ENCODE peak calls at places on chromosomes 5 and 9, in five cellular contexts. C, Y, I, Q and H are unnamed samples.

GRCh38 chr5:115241881-115242642 is 20.6 kb downstream of the PGGT1B start:
- DNase-seq in I (peak), C (no peak), Q (no peak), Y (no peak), H (no peak)

GRCh38 chr9:124390812-124391658 is 24.2 kb downstream of the PSMB7 start:
- DNase-seq in Y (no peak), I (peak), Q (peak), C (no peak), H (no peak)

GRCh38 chr5:12659675-12660074 is 755.4 kb upstream of the CTNND2 start:
- DNase-seq in Q (no peak), C (no peak), I (no peak), Y (no peak), H (no peak)

GRCh38 chr5:144812770-144813169 is 642.1 kb downstream of the KCTD16 start:
- DNase-seq in Y (no peak), C (no peak), I (peak), Q (peak), H (peak)

GRCh38 chr5:74073257-74073656 is 447.3 kb downstream of the ARHGEF28 start:
- DNase-seq in Q (no peak), C (no peak), I (peak), Y (no peak), H (no peak)

GRCh38 chr9:16221822-16222547 is 648.5 kb downstream of the BNC2 start:
- DNase-seq in C (no peak), Q (no peak), Y (no peak), I (no peak), H (no peak)

GRCh38 chr9:130935660-130936271 is 3.3 kb downstream of the FIBCD1 start:
- DNase-seq in Y (no peak), Q (peak), C (no peak), I (peak), H (peak)

GRCh38 chr9:117160254-117160653 is 254.6 kb downstream of the ASTN2 start:
- DNase-seq in Q (peak), C (no peak), Y (no peak), I (no peak), H (no peak)

GRCh38 chr5:171907731-171908343 is 98.6 kb downstream of the FBXW11 start:
- DNase-seq in C (peak), Y (peak), I (peak), Q (peak), H (peak)

GRCh38 chr9:70110194-70111041 is 66.8 kb downstream of the MAMDC2 start:
- DNase-seq in C (no peak), Y (no peak), Q (peak), I (peak), H (no peak)

GRCh38 chr5:94433393-94434149 is 184.8 kb downstream of the KIAA0825 start:
- DNase-seq in Q (peak), I (peak), C (no peak), Y (no peak), H (peak)

GRCh38 chr9:14021871-14022525 is 291.9 kb downstream of the NFIB start:
- DNase-seq in Y (no peak), Q (peak), C (no peak), I (peak), H (no peak)

GRCh38 chr5:68924490-68925145 is 169.2 kb upstream of the SLC30A5 start:
- DNase-seq in Q (peak), C (no peak), I (peak), Y (no peak), H (peak)

GRCh38 chr5:149802008-149802407 is 71.9 kb downstream of the PPARGC1B start:
- DNase-seq in I (no peak), Y (no peak), Q (no peak), C (no peak), H (no peak)

GRCh38 chr5:14491505-14491904 is 90.1 kb upstream of the OTULINL start:
- DNase-seq in C (no peak), I (peak), Q (peak), Y (no peak), H (peak)

GRCh38 chr5:138339086-138339456 is 1.0 kb downstream of the FAM53C start:
- DNase-seq in C (no peak), I (no peak), Q (peak), Y (no peak), H (peak)

GRCh38 chr9:25716220-25716872 is 38.1 kb upstream of the TUSC1 start:
- DNase-seq in I (peak), C (peak), Q (peak), Y (peak), H (peak)

GRCh38 chr5:91443028-91443427 is 59.9 kb upstream of the ARRDC3 start:
- DNase-seq in I (peak), Q (peak), Y (no peak), C (no peak), H (peak)

GRCh38 chr5:40052812-40053211 is 626.9 kb upstream of the PTGER4 start:
- DNase-seq in C (no peak), I (no peak), Y (no peak), Q (no peak), H (peak)

GRCh38 chr9:98332405-98332831 is 77.0 kb upstream of the TBC1D2 start:
- DNase-seq in C (no peak), I (no peak), Q (no peak), Y (no peak), H (no peak)

GRCh38 chr5:164235176-164235914 is 729.9 kb downstream of the MAT2B start:
- DNase-seq in I (peak), Y (no peak), Q (peak), C (no peak), H (no peak)

GRCh38 chr5:165242701-165243100 is 1737.3 kb downstream of the MAT2B start:
- DNase-seq in Q (no peak), I (no peak), C (no peak), Y (no peak), H (no peak)

GRCh38 chr9:92728831-92729734 is 35.5 kb downstream of the BICD2 start:
- DNase-seq in I (peak), Y (no peak), C (peak), Q (peak), H (no peak)

GRCh38 chr5:111747336-111747735 is 9.7 kb downstream of the NREP start:
- DNase-seq in C (no peak), Q (no peak), I (peak), Y (no peak), H (no peak)

GRCh38 chr5:1743769-1744085 is 55.9 kb downstream of the MRPL36 start:
- DNase-seq in I (no peak), Y (no peak), C (peak), Q (no peak), H (no peak)

GRCh38 chr5:64784451-64785025 is 15.8 kb downstream of the CWC27 start:
- DNase-seq in Q (peak), C (peak), I (peak), Y (peak), H (peak)

GRCh38 chr5:76808142-76808691 is 10.6 kb upstream of the F2RL1 start:
- DNase-seq in C (peak), Q (peak), Y (no peak), I (no peak), H (no peak)

GRCh38 chr5:119290161-119290569 is 65.7 kb upstream of the TNFAIP8 start:
- DNase-seq in Y (no peak), C (no peak), Q (no peak), I (peak), H (peak)

GRCh38 chr5:157290156-157290980 is 24.4 kb downstream of the CYFIP2 start:
- DNase-seq in I (peak), Y (no peak), Q (peak), C (no peak), H (peak)

GRCh38 chr5:73201547-73202513 is 28.8 kb downstream of the TMEM174 start:
- DNase-seq in Q (peak), I (peak), Y (peak), C (peak), H (peak)

GRCh38 chr9:128724744-128725211 is 851 bp upstream of the ZDHHC12 start:
- DNase-seq in Q (peak), C (peak), Y (peak), I (peak), H (peak)

GRCh38 chr9:79662553-79662956 is 90.8 kb downstream of the TLE4 start:
- DNase-seq in Y (peak), I (no peak), Q (peak), C (no peak), H (no peak)

GRCh38 chr9:21607576-21607975 is 125.5 kb upstream of the IFNE start:
- DNase-seq in Y (no peak), I (no peak), Q (no peak), C (no peak), H (no peak)

GRCh38 chr9:12065050-12065449 is 628.1 kb upstream of the TYRP1 start:
- DNase-seq in Q (no peak), I (no peak), Y (no peak), C (no peak), H (no peak)

GRCh38 chr9:911003-911402 is 65.5 kb upstream of the DMRT3 start:
- DNase-seq in Q (no peak), I (no peak), C (peak), Y (no peak), H (peak)

GRCh38 chr9:111038336-111039202 is at the start of gene LPAR1:
- DNase-seq in I (peak), C (peak), Q (peak), Y (peak), H (peak)

GRCh38 chr5:72221099-72221498 is 98.9 kb downstream of the MRPS27 start:
- DNase-seq in I (no peak), Q (no peak), Y (no peak), C (no peak), H (no peak)

GRCh38 chr9:70389642-70390266 is 24.7 kb downstream of the KLF9 start:
- DNase-seq in Q (peak), Y (no peak), I (peak), C (no peak), H (no peak)

GRCh38 chr9:136459425-136459824 is 19.8 kb upstream of the INPP5E start:
- DNase-seq in I (no peak), C (no peak), Q (no peak), Y (no peak), H (no peak)
- H3K18ac ChIP-seq in I (no peak), C (no peak), Q (no peak), Y (no peak), H (no peak)

GRCh38 chr5:54876561-54876960 is 108.8 kb downstream of the ESM1 start:
- DNase-seq in Y (no peak), Q (no peak), C (no peak), I (no peak), H (no peak)
- H2BK120ac ChIP-seq in Y (no peak), Q (no peak), C (no peak), I (no peak), H (no peak)

GRCh38 chr5:133425183-133425582 is 187.2 kb downstream of the FSTL4 start:
- DNase-seq in I (no peak), Q (no peak), Y (peak), C (peak), H (no peak)

GRCh38 chr5:133423618-133424282 is 188.6 kb downstream of the FSTL4 start:
- DNase-seq in C (peak), Y (peak), Q (peak), I (peak), H (peak)

GRCh38 chr5:133427121-133427777 is 185.1 kb downstream of the FSTL4 start:
- DNase-seq in Y (no peak), C (no peak), I (peak), Q (no peak), H (peak)

GRCh38 chr5:133428072-133428660 is 184.2 kb downstream of the FSTL4 start:
- DNase-seq in C (no peak), Q (no peak), I (no peak), Y (no peak), H (no peak)

DNA sequence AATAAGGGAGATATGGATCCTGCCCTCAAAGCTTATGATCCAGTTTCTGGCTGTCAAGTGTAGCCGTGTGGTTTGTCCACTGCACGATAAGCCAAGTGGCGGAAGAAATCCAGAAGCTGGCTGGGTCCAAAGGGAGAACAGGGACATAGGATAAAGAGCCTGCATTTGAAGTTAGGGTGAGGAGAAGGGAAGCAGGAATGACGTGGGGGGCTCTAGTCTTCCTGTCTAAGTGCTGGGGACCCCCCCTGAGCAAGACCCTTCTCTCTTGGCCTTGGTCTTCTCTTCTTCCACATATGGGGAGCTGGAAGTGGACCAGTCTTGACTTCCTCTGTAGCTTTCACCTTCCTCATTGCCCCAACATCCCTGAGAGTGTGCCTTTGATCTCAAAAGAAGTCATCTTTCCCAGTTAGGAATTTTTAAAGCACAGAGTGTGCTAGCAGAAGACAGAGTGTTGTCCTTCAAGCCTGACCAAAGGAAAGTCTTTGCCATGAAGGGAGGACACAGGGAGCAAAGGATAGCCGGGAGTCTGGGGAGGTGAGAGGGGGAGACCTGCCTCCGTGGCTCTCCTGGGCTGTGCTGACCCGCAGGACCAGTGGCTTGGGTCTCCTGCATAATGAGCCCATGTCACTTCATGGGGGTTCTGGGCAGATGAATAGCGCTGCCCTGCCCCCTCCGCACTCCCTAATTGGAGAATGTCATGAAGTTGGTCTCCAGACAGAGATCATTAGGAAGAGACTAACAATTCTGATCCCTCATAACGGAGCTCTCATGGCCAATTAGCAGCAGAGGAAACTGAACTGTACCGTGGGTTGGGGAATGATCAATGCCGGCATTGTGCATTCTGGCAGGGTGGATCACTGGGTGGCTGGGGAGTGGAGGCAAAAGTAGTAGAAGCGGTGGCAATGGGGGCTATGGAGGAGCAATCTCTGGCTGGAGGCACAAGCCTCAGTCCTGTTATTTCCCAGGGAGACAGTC is 186.3 kb downstream of the FSTL4 start:
- DNase-seq in Y (no peak), I (no peak), Q (no peak), C (no peak), H (no peak)
- H3K18ac ChIP-seq in Y (no peak), I (no peak), Q (no peak), C (no peak), H (no peak)

DNA sequence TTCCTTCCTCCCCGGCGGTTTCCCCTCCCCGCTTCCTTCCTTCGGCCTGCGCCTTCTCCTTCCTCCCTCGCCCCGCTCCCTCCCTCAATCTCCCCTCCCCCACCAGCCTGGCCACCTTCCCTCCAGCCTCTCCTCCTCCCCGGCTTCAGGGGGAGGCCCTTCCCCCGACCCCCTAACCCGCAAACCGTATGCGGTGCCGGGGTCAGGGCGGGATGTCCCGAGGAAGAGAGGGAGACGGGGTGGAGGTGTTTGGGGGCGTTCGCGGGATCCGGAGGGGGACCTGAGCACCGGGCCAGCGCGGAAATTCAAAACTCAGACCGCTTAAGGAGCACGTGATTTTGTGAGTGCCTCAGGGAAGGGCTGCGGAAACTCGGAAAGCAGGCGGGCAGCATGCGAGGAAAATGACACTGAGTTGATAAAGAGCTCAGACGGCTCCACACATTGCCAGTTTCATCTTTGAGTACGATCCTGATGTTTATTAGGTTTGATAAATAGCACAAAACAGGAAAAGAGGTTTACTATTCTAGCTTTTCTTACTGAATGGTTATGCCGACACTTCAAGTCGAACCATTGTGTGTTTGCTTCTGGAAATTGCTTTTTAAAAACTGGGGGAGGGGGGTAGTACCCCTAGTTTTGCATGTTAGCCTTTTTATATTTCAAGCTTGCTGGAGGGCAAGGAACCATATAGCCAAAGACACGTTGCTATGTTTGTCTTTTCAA is 5.4 kb downstream of the PTCH1 start:
- DNase-seq in Y (no peak), Q (peak), C (no peak), I (peak), H (peak)
- H2BK120ac ChIP-seq in Y (no peak), Q (peak), C (no peak), I (peak), H (peak)

GRCh38 chr9:86809151-86809550 is 138.2 kb downstream of the GAS1 start:
- DNase-seq in I (no peak), C (no peak), Q (no peak), Y (no peak), H (peak)
- H3K18ac ChIP-seq in I (no peak), C (no peak), Q (no peak), Y (no peak), H (no peak)

DNA sequence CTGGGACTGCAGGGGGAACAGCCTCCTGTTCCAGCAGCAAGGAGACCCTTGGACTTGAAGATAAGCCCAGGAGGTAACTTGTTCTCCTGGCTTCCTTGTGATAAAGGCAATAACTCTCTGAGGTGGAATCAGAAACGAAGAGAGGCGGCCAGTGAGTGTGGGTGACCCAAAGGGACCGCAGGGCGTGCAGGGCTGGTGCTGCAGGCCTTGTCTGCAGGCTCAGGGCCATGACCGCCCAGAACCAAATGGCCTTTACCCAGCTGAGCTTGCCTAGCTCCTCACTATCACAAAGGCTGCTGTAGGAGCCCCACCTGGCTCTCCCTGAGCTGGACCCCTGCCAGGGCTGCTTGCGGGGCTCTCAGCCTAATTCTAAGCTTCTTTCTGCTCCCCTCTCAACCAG is 72.5 kb downstream of the NDFIP1 start:
- DNase-seq in C (no peak), Y (no peak), Q (no peak), I (no peak), H (no peak)
- H2BK120ac ChIP-seq in C (no peak), Y (no peak), Q (no peak), I (no peak), H (no peak)

DNA sequence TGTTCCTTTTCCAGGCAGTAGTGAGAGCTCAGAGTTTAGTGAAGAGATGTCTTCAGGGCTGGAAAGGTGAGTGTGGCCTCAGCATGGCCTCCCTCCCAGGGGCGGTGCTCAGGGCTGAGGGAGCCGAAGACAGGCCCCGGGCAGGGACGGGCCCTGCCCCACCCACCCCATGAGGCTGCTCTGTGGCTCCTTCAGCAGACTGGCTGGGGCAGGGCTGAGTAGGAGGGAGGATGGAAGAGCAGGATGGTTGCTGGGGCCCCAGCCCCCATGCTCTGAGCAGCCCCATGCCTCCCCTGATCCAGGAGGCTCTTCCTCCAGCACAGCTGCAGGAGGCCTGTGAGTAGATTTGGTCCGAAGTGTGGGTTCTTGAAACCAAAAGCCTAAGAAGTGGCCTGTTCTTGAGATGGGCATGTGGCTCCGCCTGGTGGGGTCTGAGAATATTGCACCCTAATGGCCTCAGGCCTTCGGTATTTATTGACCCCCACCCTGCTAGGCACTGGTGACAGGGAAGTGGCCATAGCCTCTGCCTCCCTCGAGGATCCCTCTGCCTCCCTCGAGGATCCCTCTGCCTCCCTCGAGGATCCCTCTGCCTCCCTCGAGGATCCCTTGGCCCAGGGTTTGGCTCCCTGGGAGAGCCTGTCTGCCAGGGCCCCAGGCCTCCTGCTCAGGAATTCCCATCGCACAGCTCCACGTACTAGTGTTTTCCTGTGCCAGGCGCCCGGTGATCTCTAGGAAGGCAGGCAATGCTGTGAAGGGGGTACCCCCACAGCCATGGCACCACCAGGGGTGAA is 65.4 kb upstream of the GARNL3 start:
- DNase-seq in I (peak), C (peak), Y (peak), Q (peak), H (peak)
- H3K18ac ChIP-seq in I (no peak), C (no peak), Y (peak), Q (no peak), H (no peak)